ENCODE peak calls at places on chromosomes 11 and 22, in ten cellular contexts. B is body of pancreas, S is cardiac fibroblast, K is retinal pigment epithelial cell, P is IMR-90, X is right atrium auricular region, Q is left lung, D is heart left ventricle, W is HL-60, I is lower leg skin. N is an unnamed sample.
A peak's percentile ranks its signal among the peaks of the same experiment; 100 is the strongest.

GRCh38 chr11:95345651-95346050 is 114.6 kb upstream of the SESN3 start:
- DNase-seq in B (no peak), S (no peak), K (no peak), P (no peak), X (no peak), Q (no peak), D (no peak), W (no peak), I (no peak), N (no peak)

GRCh38 chr22:31872209-31872608 is 72.1 kb upstream of the YWHAH start:
- DNase-seq in B (peak; percentile 35), S (no peak), K (no peak), P (no peak), X (no peak), Q (no peak), D (no peak), W (no peak), I (no peak), N (no peak)

GRCh38 chr22:43491177-43491576 is 79.4 kb downstream of the MPPED1 start:
- DNase-seq in B (no peak), S (no peak), K (no peak), P (no peak), X (no peak), Q (no peak), D (no peak), W (no peak), I (no peak), N (no peak)

GRCh38 chr11:105229257-105229656 is 89.7 kb upstream of the CARD18 start:
- DNase-seq in B (no peak), S (peak; percentile 71), K (no peak), P (peak; percentile 80), X (no peak), Q (no peak), D (no peak), W (no peak), I (no peak), N (peak; percentile 84)

GRCh38 chr22:26086359-26086758 is 82.9 kb upstream of the SEZ6L start:
- DNase-seq in B (no peak), S (no peak), K (no peak), P (no peak), X (no peak), Q (no peak), D (no peak), W (no peak), I (no peak), N (no peak)

GRCh38 chr11:35619754-35620640 is 1.7 kb downstream of the FJX1 start:
- DNase-seq in B (peak; percentile 19), S (peak; percentile 56), K (no peak), P (peak; percentile 45), X (no peak), Q (no peak), D (peak; percentile 52), W (no peak), I (no peak), N (no peak)

GRCh38 chr11:74948546-74948897 is 369 bp downstream of the XRRA1 start:
- DNase-seq in B (no peak), S (no peak), K (no peak), P (no peak), X (no peak), Q (no peak), D (no peak), W (no peak), I (no peak), N (peak; percentile 14)

GRCh38 chr22:31321421-31321820 is 24.7 kb downstream of the PATZ1 start:
- DNase-seq in B (no peak), S (no peak), K (no peak), P (no peak), X (no peak), Q (peak; percentile 41), D (no peak), W (no peak), I (no peak), N (no peak)

GRCh38 chr11:7949934-7950333 is 8.4 kb upstream of the OR10A3 start:
- DNase-seq in B (no peak), S (peak; percentile 15), K (no peak), P (no peak), X (no peak), Q (no peak), D (no peak), W (no peak), I (no peak), N (peak; percentile 15)

GRCh38 chr11:23509821-23510220 is 649.5 kb upstream of the CCDC179 start:
- DNase-seq in B (no peak), S (no peak), K (peak; percentile 63), P (no peak), X (no peak), Q (no peak), D (no peak), W (no peak), I (no peak), N (no peak)

GRCh38 chr11:59206635-59207034 is 6.1 kb downstream of the MPEG1 start:
- DNase-seq in B (peak; percentile 59), S (peak; percentile 51), K (no peak), P (peak; percentile 25), X (no peak), Q (no peak), D (no peak), W (no peak), I (no peak), N (no peak)

GRCh38 chr11:2575611-2576051 is 124.2 kb downstream of the KCNQ1OT1 start:
- DNase-seq in B (peak; percentile 4), S (no peak), K (no peak), P (no peak), X (no peak), Q (peak; percentile 21), D (peak; percentile 12), W (no peak), I (no peak), N (no peak)

GRCh38 chr22:36184433-36185035 is 17.1 kb downstream of the APOL4 start:
- DNase-seq in B (no peak), S (peak; percentile 33), K (no peak), P (no peak), X (no peak), Q (no peak), D (no peak), W (no peak), I (no peak), N (peak; percentile 56)

GRCh38 chr11:17400048-17400775 is 11.8 kb upstream of the KCNJ11 start:
- DNase-seq in B (no peak), S (no peak), K (no peak), P (no peak), X (no peak), Q (no peak), D (no peak), W (no peak), I (no peak), N (no peak)

DNA sequence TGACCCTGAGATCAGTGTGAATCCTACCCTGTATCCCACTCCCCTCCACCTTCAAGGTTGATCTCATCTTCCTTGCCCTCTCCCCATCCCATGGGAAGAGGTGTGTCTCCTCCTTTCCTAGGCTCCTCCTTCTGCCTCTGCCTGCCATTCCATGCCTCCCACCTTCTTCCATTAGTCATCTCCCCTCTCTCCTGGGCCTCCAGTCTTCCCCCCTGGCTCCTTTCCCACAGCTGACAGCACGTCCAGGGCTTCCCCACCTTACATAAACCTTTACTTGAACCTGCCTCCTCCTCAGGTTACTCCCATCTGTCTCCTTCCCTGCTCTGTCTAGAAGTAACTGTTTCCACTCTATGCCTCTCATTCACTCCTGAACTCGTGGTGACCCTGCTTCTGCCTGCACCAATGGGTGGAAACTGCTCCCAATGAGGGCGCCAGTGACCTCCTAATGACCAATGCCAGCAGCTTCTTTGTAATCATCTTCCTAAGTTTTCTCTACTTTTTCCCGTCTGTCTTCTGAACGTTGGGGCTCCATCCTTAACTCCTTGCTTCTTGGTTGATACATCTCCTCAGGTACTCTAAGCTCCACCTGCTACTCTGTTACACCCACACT is 266.9 kb upstream of the NARS2 start:
- DNase-seq in B (no peak), S (peak; percentile 15), K (no peak), P (peak; percentile 46), X (no peak), Q (no peak), D (no peak), W (no peak), I (no peak), N (peak; percentile 58)
- TF ChIP-seq CTCF in B (no peak), S (no peak), K (no peak), P (no peak), X (no peak), Q (no peak), D (no peak), W (no peak), I (no peak), N (no peak)

GRCh38 chr22:47106806-47107205 is 344.4 kb downstream of the TBC1D22A start:
- DNase-seq in B (no peak), S (no peak), K (no peak), P (no peak), X (no peak), Q (no peak), D (no peak), W (no peak), I (no peak), N (no peak)
- H3K4me3 ChIP-seq in B (no peak overlapping the region), S (no peak overlapping the region), K (no peak overlapping the region), P (no peak overlapping the region), X (no peak overlapping the region), Q (no peak overlapping the region), D (no peak overlapping the region), W (no peak overlapping the region), I (no peak overlapping the region), N (no peak overlapping the region)

GRCh38 chr22:33247758-33248157 is 189.6 kb upstream of the SYN3 start:
- DNase-seq in B (no peak), S (peak; percentile 45), K (no peak), P (no peak), X (no peak), Q (no peak), D (no peak), W (no peak), I (no peak), N (peak; percentile 42)

GRCh38 chr22:33240901-33241300 is 182.7 kb upstream of the SYN3 start:
- DNase-seq in B (no peak), S (no peak), K (no peak), P (no peak), X (no peak), Q (no peak), D (no peak), W (no peak), I (no peak), N (peak; percentile 40)

DNA sequence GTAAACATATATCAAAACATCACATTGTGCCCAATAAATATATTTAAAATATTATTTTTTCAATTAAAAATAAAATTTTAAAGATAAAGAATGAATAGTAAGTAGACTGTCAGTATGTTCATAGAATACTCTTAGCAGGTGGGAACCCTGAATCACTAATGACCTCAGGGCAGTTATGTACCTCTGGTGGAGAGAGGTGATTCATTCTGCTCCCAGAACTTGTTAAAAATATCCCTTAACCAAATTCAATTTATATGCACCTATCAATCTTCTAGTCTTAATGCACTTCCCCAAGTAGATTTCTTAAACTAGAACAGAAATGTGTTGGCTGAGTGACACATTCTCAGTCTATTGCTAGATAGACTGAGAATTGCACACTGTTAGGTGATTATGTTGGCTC is 183.9 kb upstream of the SYN3 start:
- DNase-seq in B (no peak), S (no peak), K (no peak), P (no peak), X (no peak), Q (no peak), D (no peak), W (no peak), I (no peak), N (no peak)
- TF ChIP-seq CTCF in B (no peak), S (no peak), K (no peak), P (no peak), X (no peak), Q (no peak), D (no peak), W (no peak), I (no peak), N (no peak)

DNA sequence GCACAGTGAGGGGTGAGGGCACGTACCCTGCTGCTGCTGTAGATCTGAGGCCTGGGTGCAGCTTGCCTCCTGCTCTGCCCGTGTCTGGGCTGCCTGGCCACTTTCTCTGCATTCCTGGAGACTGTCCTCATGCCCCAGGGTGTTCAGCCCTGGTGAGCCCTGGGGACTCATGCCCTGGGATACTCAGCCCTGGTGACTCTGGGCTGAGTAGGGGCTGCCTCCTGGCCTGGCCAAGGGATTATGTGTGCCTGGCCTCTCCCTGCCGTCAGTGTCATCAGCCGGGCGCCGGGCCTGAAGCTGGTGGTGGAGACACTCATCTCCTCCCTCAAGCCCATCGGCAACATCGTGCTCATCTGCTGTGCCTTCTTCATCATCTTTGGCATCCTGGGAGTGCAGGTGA is 94.7 kb downstream of the CACNA1I start:
- DNase-seq in B (no peak), S (no peak), K (no peak), P (no peak), X (no peak), Q (no peak), D (no peak), W (no peak), I (no peak), N (no peak)
- H3K4me3 ChIP-seq in B (no peak overlapping the region), S (no peak overlapping the region), K (no peak overlapping the region), P (no peak overlapping the region), X (no peak overlapping the region), Q (no peak overlapping the region), D (no peak overlapping the region), W (no peak overlapping the region), I (no peak overlapping the region), N (no peak overlapping the region)

N was measured in fibroblast of mammary gland.